ENCODE peak calls at places on chromosomes 12 and 14, in four cellular contexts. One of them, this sample, is unnamed.
A peak's percentile ranks its signal among the peaks of the same experiment; 100 is the strongest.

GRCh38 chr14:59511916-59512530 is 27.7 kb downstream of the JKAMP start:
- DNase-seq in K562: no peak
- DNase-seq in HL-60: no peak
- DNase-seq in GM12878: no peak
- DNase-seq in this sample: peak; percentile 4

GRCh38 chr12:64583395-64584172 is 26.7 kb upstream of the RASSF3 start:
- DNase-seq in GM12878: no peak
- DNase-seq in HL-60: no peak
- DNase-seq in K562: no peak
- DNase-seq in this sample: no peak

GRCh38 chr12:116541547-116542344 is 17.4 kb upstream of the MAP1LC3B2 start:
- DNase-seq in HL-60: no peak
- DNase-seq in K562: no peak
- DNase-seq in GM12878: no peak
- DNase-seq in this sample: no peak

GRCh38 chr14:46399049-46399448 is 252.5 kb downstream of the RPL10L start:
- DNase-seq in HL-60: no peak
- DNase-seq in GM12878: no peak
- DNase-seq in K562: no peak
- DNase-seq in this sample: no peak

GRCh38 chr14:60515244-60515695 is 6.3 kb downstream of the SIX6 start:
- DNase-seq in K562: no peak
- DNase-seq in GM12878: no peak
- DNase-seq in HL-60: no peak
- DNase-seq in this sample: no peak

GRCh38 chr12:64780531-64781373 is 21.5 kb upstream of the GNS start:
- DNase-seq in K562: peak; percentile 34
- DNase-seq in HL-60: peak; percentile 8
- DNase-seq in GM12878: no peak
- DNase-seq in this sample: peak; percentile 30

GRCh38 chr14:76168531-76168930 is 16.8 kb downstream of the GPATCH2L start:
- DNase-seq in K562: no peak
- DNase-seq in GM12878: no peak
- DNase-seq in HL-60: no peak
- DNase-seq in this sample: no peak

GRCh38 chr12:33476058-33476457 is 36.4 kb upstream of the SYT10 start:
- DNase-seq in K562: no peak
- DNase-seq in HL-60: no peak
- DNase-seq in GM12878: no peak
- DNase-seq in this sample: no peak

GRCh38 chr14:94079891-94080605 is 954 bp downstream of the DDX24 start:
- DNase-seq in HL-60: no peak
- DNase-seq in K562: no peak
- DNase-seq in GM12878: no peak
- DNase-seq in this sample: no peak

GRCh38 chr12:56278905-56279304 is 12.2 kb downstream of the COQ10A start:
- DNase-seq in GM12878: no peak
- DNase-seq in K562: no peak
- DNase-seq in HL-60: no peak
- DNase-seq in this sample: no peak

GRCh38 chr12:89225401-89225800 is 126.9 kb downstream of the DUSP6 start:
- DNase-seq in GM12878: no peak
- DNase-seq in HL-60: no peak
- DNase-seq in K562: no peak
- DNase-seq in this sample: no peak

GRCh38 chr12:122753213-122753571 is 568 bp downstream of the DENR start:
- DNase-seq in HL-60: peak; percentile 32
- DNase-seq in GM12878: no peak
- DNase-seq in K562: no peak
- DNase-seq in this sample: no peak

GRCh38 chr14:22597771-22598098 is 365 bp upstream of the ABHD4 start:
- DNase-seq in GM12878: no peak
- DNase-seq in K562: no peak
- DNase-seq in HL-60: no peak
- DNase-seq in this sample: no peak

GRCh38 chr12:88638388-88638787 is 58.1 kb upstream of the KITLG start:
- DNase-seq in HL-60: no peak
- DNase-seq in K562: no peak
- DNase-seq in GM12878: no peak
- DNase-seq in this sample: no peak

GRCh38 chr14:96037891-96038557 is 1.1 kb upstream of the C14orf132 start:
- DNase-seq in K562: no peak
- DNase-seq in HL-60: no peak
- DNase-seq in GM12878: no peak
- DNase-seq in this sample: no peak

GRCh38 chr14:60396718-60397343 is 89.0 kb downstream of the C14orf39 start:
- DNase-seq in HL-60: no peak
- DNase-seq in GM12878: no peak
- DNase-seq in K562: no peak
- DNase-seq in this sample: no peak

GRCh38 chr14:20331048-20331613 is 1.9 kb downstream of the CCNB1IP1 start:
- DNase-seq in HL-60: no peak
- DNase-seq in K562: no peak
- DNase-seq in GM12878: no peak
- DNase-seq in this sample: no peak

GRCh38 chr12:78210894-78211302 is 380.2 kb downstream of the NAV3 start:
- DNase-seq in GM12878: no peak
- DNase-seq in HL-60: no peak
- DNase-seq in K562: no peak
- DNase-seq in this sample: no peak

GRCh38 chr12:120472521-120472920 is 3.0 kb upstream of the SRSF9 start:
- DNase-seq in HL-60: no peak
- DNase-seq in K562: no peak
- DNase-seq in GM12878: no peak
- DNase-seq in this sample: no peak

GRCh38 chr14:71266994-71267636 is 359.9 kb downstream of the PCNX1 start:
- DNase-seq in HL-60: no peak
- DNase-seq in K562: no peak
- DNase-seq in GM12878: peak; percentile 63
- DNase-seq in this sample: no peak

GRCh38 chr12:72057330-72057911 is 118.8 kb downstream of the TPH2 start:
- DNase-seq in GM12878: no peak
- DNase-seq in K562: no peak
- DNase-seq in HL-60: no peak
- DNase-seq in this sample: no peak

GRCh38 chr12:124650912-124651311 is 83.5 kb upstream of the NCOR2 start:
- DNase-seq in K562: no peak
- DNase-seq in GM12878: no peak
- DNase-seq in HL-60: no peak
- DNase-seq in this sample: no peak

GRCh38 chr12:46260913-46261476 is 7.8 kb downstream of the SLC38A1 start:
- DNase-seq in HL-60: no peak
- DNase-seq in K562: no peak
- DNase-seq in GM12878: no peak
- DNase-seq in this sample: no peak

GRCh38 chr12:106034316-106034715 is 104.4 kb downstream of the NUAK1 start:
- DNase-seq in HL-60: no peak
- DNase-seq in K562: no peak
- DNase-seq in GM12878: no peak
- DNase-seq in this sample: no peak

GRCh38 chr12:55673638-55674037 is 34.1 kb downstream of the ITGA7 start:
- DNase-seq in GM12878: peak; percentile 76
- DNase-seq in K562: no peak
- DNase-seq in HL-60: no peak
- DNase-seq in this sample: no peak

GRCh38 chr12:118193958-118194357 is 58.0 kb downstream of the PEBP1 start:
- DNase-seq in K562: no peak
- DNase-seq in GM12878: no peak
- DNase-seq in HL-60: no peak
- DNase-seq in this sample: no peak

GRCh38 chr12:58915634-58916033 is 4.7 kb downstream of the LRIG3 start:
- DNase-seq in HL-60: no peak
- DNase-seq in GM12878: no peak
- DNase-seq in K562: no peak
- DNase-seq in this sample: no peak

GRCh38 chr14:99132821-99133562 is 139.0 kb downstream of the BCL11B start:
- DNase-seq in GM12878: no peak
- DNase-seq in K562: no peak
- DNase-seq in HL-60: no peak
- DNase-seq in this sample: no peak

GRCh38 chr14:103207038-103207403 is 83.8 kb downstream of the TNFAIP2 start:
- DNase-seq in GM12878: no peak
- DNase-seq in K562: peak; percentile 67
- DNase-seq in HL-60: no peak
- DNase-seq in this sample: no peak

GRCh38 chr14:63508033-63508432 is 35.1 kb downstream of the PPP2R5E start:
- DNase-seq in HL-60: no peak
- DNase-seq in K562: no peak
- DNase-seq in GM12878: no peak
- DNase-seq in this sample: no peak

GRCh38 chr12:25553083-25553482 is at the start of gene LMNTD1:
- DNase-seq in K562: no peak
- DNase-seq in GM12878: no peak
- DNase-seq in HL-60: no peak
- DNase-seq in this sample: no peak

GRCh38 chr12:6116481-6117021 is 7.9 kb downstream of the VWF start:
- DNase-seq in GM12878: no peak
- DNase-seq in K562: no peak
- DNase-seq in HL-60: no peak
- DNase-seq in this sample: no peak
- TF ChIP-seq POLR2AphosphoS5 in GM12878: no peak
- TF ChIP-seq POLR2AphosphoS5 in K562: no peak
- TF ChIP-seq POLR2AphosphoS5 in HL-60: no peak
- TF ChIP-seq POLR2AphosphoS5 in this sample: no peak

DNA sequence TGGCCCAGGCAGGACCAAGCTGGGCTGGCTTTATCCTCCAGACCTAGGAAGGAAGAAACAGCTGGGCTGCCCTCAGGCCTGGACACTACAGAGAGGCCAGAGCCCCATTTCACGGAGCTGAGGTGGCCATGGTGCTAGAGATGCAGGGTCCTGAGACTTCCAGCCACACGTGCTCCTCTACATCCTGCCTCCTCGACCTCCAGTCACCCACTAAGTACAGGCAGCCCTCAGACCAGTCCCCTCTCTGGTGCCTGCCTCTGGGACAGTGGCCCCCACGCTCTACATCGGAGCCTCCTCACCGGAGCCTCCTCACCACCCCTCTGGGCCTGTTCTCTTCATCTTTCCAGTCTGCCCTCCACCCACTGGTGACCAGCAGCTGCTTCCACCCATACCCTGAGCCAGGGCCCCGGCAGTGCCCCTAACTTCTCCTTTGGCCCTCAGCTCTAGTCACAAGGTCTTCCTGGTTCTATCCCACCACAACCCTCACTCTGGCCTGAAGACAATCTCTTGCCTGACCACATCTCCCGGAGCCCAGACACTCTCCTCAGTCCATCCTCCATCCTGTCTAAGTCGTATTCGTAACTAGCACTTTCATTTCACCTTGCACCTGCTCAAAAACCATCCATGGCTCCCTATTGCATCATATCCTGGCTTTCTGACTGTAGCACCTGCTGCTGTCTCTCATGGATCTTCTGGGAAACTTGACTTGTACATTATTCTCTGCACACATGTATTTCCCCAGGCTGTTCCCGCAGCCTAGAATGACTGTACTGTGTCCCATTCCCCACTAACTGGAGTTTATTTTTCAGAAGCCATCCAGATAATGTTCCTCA is 43.9 kb downstream of the DIO3 start:
- DNase-seq in K562: no peak
- DNase-seq in HL-60: no peak
- DNase-seq in GM12878: no peak
- DNase-seq in this sample: no peak
- TF ChIP-seq SPI1 in K562: no peak
- TF ChIP-seq SPI1 in HL-60: no peak
- TF ChIP-seq SPI1 in GM12878: no peak
- TF ChIP-seq SPI1 in this sample: no peak

DNA sequence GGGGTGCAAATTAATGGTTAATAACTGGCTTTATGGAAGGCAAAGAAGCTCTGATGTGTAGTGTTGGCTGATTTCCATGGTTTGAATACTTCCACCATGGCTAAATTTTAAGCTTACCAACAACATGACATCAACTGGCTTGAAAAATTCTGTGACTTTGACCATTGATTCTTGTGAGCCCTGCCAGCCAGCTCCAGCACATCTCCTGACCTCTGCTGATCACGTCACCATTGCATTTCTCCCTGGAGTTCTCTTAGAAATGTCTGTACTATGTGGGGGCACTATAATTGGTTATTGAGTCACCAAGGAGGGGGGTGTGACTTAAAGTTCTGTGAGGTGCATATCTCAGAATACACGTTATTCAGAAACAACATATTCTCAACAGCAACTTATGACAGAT is 171.2 kb downstream of the MYRFL start:
- DNase-seq in K562: no peak
- DNase-seq in GM12878: no peak
- DNase-seq in HL-60: no peak
- DNase-seq in this sample: no peak
- TF ChIP-seq POLR2AphosphoS5 in K562: no peak
- TF ChIP-seq POLR2AphosphoS5 in GM12878: no peak
- TF ChIP-seq POLR2AphosphoS5 in HL-60: no peak
- TF ChIP-seq POLR2AphosphoS5 in this sample: no peak

GRCh38 chr14:91005716-91006115 is 54.7 kb downstream of the RPS6KA5 start:
- DNase-seq in HL-60: no peak
- DNase-seq in K562: no peak
- DNase-seq in GM12878: no peak
- DNase-seq in this sample: no peak

GRCh38 chr14:91012050-91012449 is 48.4 kb downstream of the RPS6KA5 start:
- DNase-seq in GM12878: no peak
- DNase-seq in K562: no peak
- DNase-seq in HL-60: no peak
- DNase-seq in this sample: no peak

GRCh38 chr14:91009501-91010152 is 50.8 kb downstream of the RPS6KA5 start:
- DNase-seq in GM12878: peak; percentile 85
- DNase-seq in K562: no peak
- DNase-seq in HL-60: peak; percentile 92
- DNase-seq in this sample: peak; percentile 25

GRCh38 chr14:91010153-91010533 is 50.3 kb downstream of the RPS6KA5 start:
- DNase-seq in HL-60: no peak
- DNase-seq in GM12878: no peak
- DNase-seq in K562: peak; percentile 7
- DNase-seq in this sample: no peak

DNA sequence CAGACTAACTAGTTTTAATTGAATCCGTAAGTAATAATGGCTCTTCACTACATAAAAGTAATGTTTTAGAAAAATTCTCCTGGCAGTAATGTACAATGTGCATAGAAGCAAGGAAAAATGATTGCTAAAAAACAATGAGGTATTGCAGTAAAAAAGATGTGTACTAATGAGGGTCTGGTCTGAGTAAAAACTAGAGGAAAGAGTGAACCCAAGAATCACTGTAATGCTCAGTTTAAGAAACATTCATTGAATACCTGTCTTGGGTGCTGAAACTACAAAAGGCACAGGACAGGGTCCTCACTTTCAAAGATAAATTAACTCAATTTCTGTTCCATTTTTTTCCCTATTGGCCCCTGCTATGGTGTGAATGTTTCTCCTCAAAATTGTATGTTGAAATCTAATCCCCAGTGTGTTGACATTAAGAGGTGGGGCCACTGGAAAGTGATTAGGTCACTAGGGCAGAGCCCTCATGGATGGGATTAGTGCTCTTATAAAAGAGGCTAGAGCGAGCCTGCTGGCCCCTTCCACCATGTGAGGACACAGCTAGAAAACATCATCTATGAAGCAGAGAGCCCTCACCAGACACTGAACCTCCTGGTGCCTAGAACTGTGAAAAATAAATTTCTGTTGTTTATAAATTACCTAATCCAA is 51.6 kb downstream of the RPS6KA5 start:
- DNase-seq in K562: no peak
- DNase-seq in HL-60: peak; percentile 64
- DNase-seq in GM12878: no peak
- DNase-seq in this sample: no peak
- TF ChIP-seq SPI1 in K562: no peak
- TF ChIP-seq SPI1 in HL-60: no peak
- TF ChIP-seq SPI1 in GM12878: no peak
- TF ChIP-seq SPI1 in this sample: no peak

GRCh38 chr12:98399532-98399931 is 115.9 kb upstream of the TMPO start:
- DNase-seq in GM12878: no peak
- DNase-seq in HL-60: peak; percentile 46
- DNase-seq in K562: peak; percentile 61
- DNase-seq in this sample: no peak
- TF ChIP-seq POLR2AphosphoS5 in GM12878: no peak
- TF ChIP-seq POLR2AphosphoS5 in HL-60: no peak
- TF ChIP-seq POLR2AphosphoS5 in K562: no peak
- TF ChIP-seq POLR2AphosphoS5 in this sample: no peak

This sample was measured in GM12891.